ENCODE peak calls at places on chromosomes 11 and 22, in seven cellular contexts. E is neuronal stem cell; X is heart left ventricle; S is adipocyte; R is naive thymus-derived CD4-positive, alpha-beta T cell; M is testis; V is lung. N is an unnamed sample.
A peak's percentile ranks its signal among the peaks of the same experiment; 100 is the strongest.

GRCh38 chr11:990101-990500 is 46.4 kb downstream of the MUC6 start:
- DNase-seq in E (no peak), V (no peak), S (no peak), X (no peak), M (no peak), R (no peak), N (no peak)

GRCh38 chr11:67043572-67044329 is 12.9 kb upstream of the RHOD start:
- DNase-seq in R (no peak), M (no peak), V (no peak), S (no peak), X (no peak), E (no peak), N (no peak)

GRCh38 chr22:23750374-23750743 is 553 bp downstream of the ZNF70 start:
- DNase-seq in M (no peak), V (no peak), R (no peak), X (no peak), S (no peak), E (no peak), N (no peak)

GRCh38 chr11:26578998-26579635 is 7.1 kb upstream of the MUC15 start:
- DNase-seq in X (no peak), M (no peak), R (no peak), E (no peak), S (peak; percentile 82), V (no peak), N (peak; percentile 70)

GRCh38 chr11:105219269-105219668 is 79.7 kb upstream of the CARD18 start:
- DNase-seq in X (no peak), E (no peak), S (no peak), V (no peak), R (no peak), M (no peak), N (no peak)

GRCh38 chr11:64339754-64340408 is at the start of gene CCDC88B:
- DNase-seq in E (no peak), V (peak; percentile 74), R (peak; percentile 87), S (no peak), M (no peak), X (no peak), N (no peak)

GRCh38 chr11:3849297-3849874 is 6.1 kb upstream of the STIM1 start:
- DNase-seq in V (no peak), R (peak; percentile 66), E (peak; percentile 46), S (peak; percentile 86), X (no peak), M (peak; percentile 32), N (no peak)

GRCh38 chr11:26837154-26837553 is 115.3 kb upstream of the SLC5A12 start:
- DNase-seq in R (no peak), E (no peak), M (no peak), V (no peak), X (no peak), S (no peak), N (no peak)

GRCh38 chr11:47156333-47156732 is 20.3 kb downstream of the ARFGAP2 start:
- DNase-seq in S (no peak), M (no peak), V (no peak), R (no peak), X (no peak), E (no peak), N (no peak)

GRCh38 chr11:17934194-17934593 is 78.7 kb downstream of the SERGEF start:
- DNase-seq in M (no peak), R (no peak), V (no peak), S (no peak), E (no peak), X (no peak), N (no peak)

GRCh38 chr22:26103023-26103422 is 66.2 kb upstream of the SEZ6L start:
- DNase-seq in X (no peak), M (no peak), E (no peak), R (no peak), S (no peak), V (no peak), N (no peak)

GRCh38 chr22:44372611-44373010 is 59.9 kb upstream of the SHISAL1 start:
- DNase-seq in S (no peak), R (no peak), V (no peak), E (no peak), M (no peak), X (no peak), N (no peak)

GRCh38 chr11:96342971-96343711 is at the start of gene MAML2:
- DNase-seq in S (peak; percentile 98), V (peak; percentile 94), M (peak; percentile 95), X (peak; percentile 92), E (peak; percentile 81), R (peak; percentile 85), N (peak; percentile 83)

GRCh38 chr11:102914238-102915043 is 39.7 kb upstream of the MMP12 start:
- DNase-seq in R (no peak), M (peak; percentile 15), E (peak; percentile 14), X (no peak), S (peak; percentile 83), V (no peak), N (no peak)

GRCh38 chr11:34213366-34213765 is 107.9 kb downstream of the NAT10 start:
- DNase-seq in V (no peak), R (no peak), E (no peak), M (no peak), X (no peak), S (peak; percentile 20), N (no peak)

GRCh38 chr11:64858467-64859401 is 14.3 kb upstream of the CDC42BPG start:
- DNase-seq in R (peak; percentile 66), M (peak; percentile 41), X (peak; percentile 67), S (no peak), V (no peak), E (no peak), N (no peak)

GRCh38 chr22:36131907-36132306 is 28.6 kb downstream of the APOL3 start:
- DNase-seq in S (no peak), E (no peak), M (no peak), R (no peak), X (no peak), V (no peak), N (no peak)

GRCh38 chr11:2447253-2447950 is 2.6 kb downstream of the KCNQ1 start:
- DNase-seq in S (no peak), M (no peak), E (no peak), R (no peak), X (peak; percentile 40), V (no peak), N (no peak)

DNA sequence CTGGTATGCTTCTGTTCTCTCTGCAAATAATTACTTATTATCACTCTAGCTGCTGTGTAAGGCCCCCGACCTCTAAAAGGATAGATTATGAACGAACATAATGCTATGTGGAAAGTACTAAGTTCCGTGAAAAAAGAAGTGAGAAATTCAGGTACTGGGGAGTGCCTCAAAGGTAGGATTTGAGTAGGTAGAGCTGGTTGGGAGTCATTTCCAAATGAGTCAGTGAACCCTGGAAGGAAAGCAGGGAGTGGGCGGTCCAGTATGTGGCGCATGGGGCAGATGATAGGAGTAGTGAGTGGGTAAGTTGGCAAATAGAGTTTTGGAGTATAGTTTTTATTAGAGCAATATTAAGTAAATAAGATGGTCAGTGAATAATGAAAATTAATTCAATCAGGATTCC is 2.4 kb downstream of the ZC3H12C start:
- DNase-seq in X (no peak), M (no peak), R (no peak), S (no peak), V (no peak), E (no peak), N (no peak)
- H3K4me3 ChIP-seq in X (no peak overlapping the region), M (no peak overlapping the region), R (no peak overlapping the region), S (no peak overlapping the region), V (no peak overlapping the region), E (no peak overlapping the region), N (peak overlapping the region; percentile 81)

GRCh38 chr11:45149483-45150056 is 3.1 kb downstream of the PRDM11 start:
- DNase-seq in V (no peak), S (no peak), X (no peak), R (no peak), M (peak; percentile 6), E (no peak), N (no peak)

GRCh38 chr11:45147017-45147728 is 734 bp downstream of the PRDM11 start:
- DNase-seq in E (peak; percentile 95), X (peak; percentile 97), V (peak; percentile 94), R (peak; percentile 91), S (peak; percentile 97), M (peak; percentile 95), N (peak; percentile 92)

GRCh38 chr11:45146072-45147016 is at the start of gene PRDM11:
- DNase-seq in E (peak; percentile 47), S (peak; percentile 90), X (peak; percentile 46), R (peak; percentile 47), M (peak; percentile 46), V (peak; percentile 71), N (no peak)

GRCh38 chr11:45147871-45148270 is 1.4 kb downstream of the PRDM11 start:
- DNase-seq in E (no peak), R (no peak), X (no peak), S (no peak), V (peak; percentile 26), M (no peak), N (no peak)

GRCh38 chr11:45148276-45148675 is 1.8 kb downstream of the PRDM11 start:
- DNase-seq in S (no peak), V (no peak), X (no peak), R (no peak), E (no peak), M (peak; percentile 11), N (no peak)
- H3K4me3 ChIP-seq in S (peak overlapping the region; percentile 91), V (no peak overlapping the region), X (peak overlapping the region; percentile 93), R (no peak overlapping the region), E (no peak overlapping the region), M (no peak overlapping the region), N (peak overlapping the region; percentile 74)

DNA sequence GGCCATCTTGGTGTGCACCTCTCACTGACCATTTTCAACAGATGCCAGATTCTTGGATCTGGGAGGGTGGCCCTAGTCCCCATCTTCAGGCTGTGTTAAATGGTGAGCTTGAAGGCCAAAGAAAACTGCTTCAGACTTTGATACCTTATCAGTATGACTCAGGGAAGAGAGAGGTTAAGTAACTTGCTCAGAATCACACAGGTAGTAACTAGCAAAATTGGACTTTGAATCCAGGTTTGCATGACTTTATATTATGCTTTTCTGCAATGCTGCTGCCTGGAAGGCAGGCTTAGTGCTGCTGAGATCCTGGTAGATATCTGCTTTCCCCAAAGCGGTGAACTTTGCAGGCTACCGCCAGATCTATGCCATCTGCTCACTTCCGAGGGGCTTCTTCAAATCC is 487.3 kb downstream of the INSC start:
- DNase-seq in V (no peak), E (no peak), R (no peak), S (no peak), X (no peak), M (no peak), N (no peak)
- H3K4me3 ChIP-seq in V (no peak overlapping the region), E (no peak overlapping the region), R (no peak overlapping the region), S (no peak overlapping the region), X (no peak overlapping the region), M (no peak overlapping the region), N (no peak overlapping the region)

GRCh38 chr22:38870312-38870741 is 1.7 kb downstream of the CBX6 start:
- DNase-seq in X (peak; percentile 89), E (peak; percentile 80), M (peak; percentile 94), V (peak; percentile 89), R (peak; percentile 76), S (peak; percentile 96), N (peak; percentile 36)
- H3K4me3 ChIP-seq in X (peak overlapping the region; percentile 72), E (no peak overlapping the region), M (no peak overlapping the region), V (no peak overlapping the region), R (peak overlapping the region; percentile 46), S (peak overlapping the region; percentile 88), N (peak overlapping the region; percentile 69)

GRCh38 chr11:111910637-111911562 is 670 bp downstream of the CRYAB start:
- DNase-seq in V (no peak), S (peak; percentile 44), X (peak; percentile 39), E (no peak), M (no peak), R (no peak), N (no peak)
- H3K4me3 ChIP-seq in V (no peak overlapping the region), S (peak overlapping the region; percentile 84), X (peak overlapping the region; percentile 71), E (no peak overlapping the region), M (no peak overlapping the region), R (no peak overlapping the region), N (peak overlapping the region; percentile 1)